ENCODE peak calls at places on chromosomes 6 and 20, in four cellular contexts. M, E, X and I are unnamed samples.

GRCh38 chr6:21278078-21278790 is 315.3 kb upstream of the SOX4 start:
- DNase-seq in M (no peak), E (no peak), X (no peak), I (no peak)

GRCh38 chr6:87393026-87393622 is 14.6 kb upstream of the CFAP206 start:
- DNase-seq in M (peak), E (no peak), X (peak), I (no peak)

GRCh38 chr6:29850011-29850553 is 22.5 kb downstream of the HLA-G start:
- DNase-seq in M (no peak), E (no peak), X (peak), I (no peak)

GRCh38 chr6:36886948-36887347 is 1.2 kb downstream of the C6orf89 start:
- DNase-seq in M (no peak), E (no peak), X (no peak), I (no peak)

GRCh38 chr6:116016846-116017545 is 43.7 kb downstream of the FRK start:
- DNase-seq in M (no peak), E (no peak), X (no peak), I (no peak)

GRCh38 chr20:25013478-25014380 is 21.2 kb upstream of the APMAP start:
- DNase-seq in M (no peak), E (no peak), X (no peak), I (no peak)

GRCh38 chr6:2611092-2611491 is 139.6 kb downstream of the MYLK4 start:
- DNase-seq in M (no peak), E (no peak), X (no peak), I (no peak)

GRCh38 chr6:156058356-156058755 is 602.7 kb upstream of the NOX3 start:
- DNase-seq in M (no peak), E (no peak), X (no peak), I (no peak)

GRCh38 chr6:33677153-33677660 is 34.3 kb downstream of the UQCC2 start:
- DNase-seq in M (no peak), E (no peak), X (no peak), I (no peak)

GRCh38 chr20:49907405-49908257 is 7.7 kb downstream of the SPATA2 start:
- DNase-seq in M (no peak), E (no peak), X (no peak), I (no peak)

GRCh38 chr20:50783390-50783789 is 11.5 kb upstream of the BCAS4 start:
- DNase-seq in M (no peak), E (no peak), X (no peak), I (no peak)

GRCh38 chr20:63096681-63097335 is 90.0 kb upstream of the BHLHE23 start:
- DNase-seq in M (no peak), E (no peak), X (no peak), I (no peak)

GRCh38 chr6:128519931-128520435 is 416 bp downstream of the PTPRK start:
- DNase-seq in M (no peak), E (no peak), X (no peak), I (no peak)

GRCh38 chr20:43542674-43543073 is 16.2 kb upstream of the SGK2 start:
- DNase-seq in M (no peak), E (no peak), X (no peak), I (no peak)

GRCh38 chr20:51481311-51481997 is 61.1 kb downstream of the NFATC2 start:
- DNase-seq in M (no peak), E (no peak), X (no peak), I (no peak)

GRCh38 chr20:12294684-12295083 is 377.0 kb downstream of the BTBD3 start:
- DNase-seq in M (no peak), E (no peak), X (no peak), I (no peak)

GRCh38 chr6:125749864-125750691 is 646 bp downstream of the HEY2 start:
- DNase-seq in M (no peak), E (no peak), X (no peak), I (no peak)

GRCh38 chr6:134079406-134079921 is 27.0 kb upstream of the SLC2A12 start:
- DNase-seq in M (no peak), E (no peak), X (no peak), I (no peak)

GRCh38 chr6:67683960-67684359 is 951.1 kb upstream of the ADGRB3 start:
- DNase-seq in M (peak), E (no peak), X (no peak), I (no peak)

GRCh38 chr6:84926756-84927155 is 162.4 kb upstream of the TBX18 start:
- DNase-seq in M (no peak), E (no peak), X (no peak), I (no peak)

GRCh38 chr6:53827485-53827884 is 32.7 kb downstream of the LRRC1 start:
- DNase-seq in M (no peak), E (no peak), X (no peak), I (no peak)

GRCh38 chr6:112563368-112563767 is 216.2 kb downstream of the RFPL4B start:
- DNase-seq in M (no peak), E (no peak), X (no peak), I (no peak)

GRCh38 chr6:55729665-55730064 is 145.7 kb downstream of the BMP5 start:
- DNase-seq in M (no peak), E (no peak), X (no peak), I (no peak)

GRCh38 chr6:52981215-52981910 is 13.7 kb downstream of the GSTA4 start:
- DNase-seq in M (no peak), E (no peak), X (no peak), I (no peak)

GRCh38 chr20:56809668-56810067 is 180.6 kb downstream of the TFAP2C start:
- DNase-seq in M (no peak), E (no peak), X (no peak), I (no peak)

GRCh38 chr20:50866036-50866685 is 65.1 kb downstream of the ADNP start:
- DNase-seq in M (no peak), E (no peak), X (no peak), I (no peak)

GRCh38 chr6:152573762-152574161 is 63.4 kb downstream of the SYNE1 start:
- DNase-seq in M (no peak), E (no peak), X (no peak), I (no peak)

GRCh38 chr20:64239449-64240242 is 15.9 kb upstream of the PCMTD2 start:
- DNase-seq in M (no peak), E (no peak), X (no peak), I (no peak)

GRCh38 chr6:123926000-123926399 is 122.3 kb downstream of the NKAIN2 start:
- DNase-seq in M (no peak), E (no peak), X (no peak), I (no peak)

GRCh38 chr20:21522479-21523397 is 8.9 kb upstream of the NKX2-2 start:
- DNase-seq in M (no peak), E (no peak), X (no peak), I (no peak)

GRCh38 chr20:8153281-8153908 is 21.3 kb downstream of the PLCB1 start:
- DNase-seq in M (no peak), E (peak), X (no peak), I (no peak)

GRCh38 chr6:83199865-83200230 is 6.7 kb downstream of the RWDD2A start:
- DNase-seq in M (no peak), E (no peak), X (no peak), I (no peak)

GRCh38 chr6:69917834-69918233 is 51.5 kb downstream of the COL19A1 start:
- DNase-seq in M (no peak), E (peak), X (no peak), I (no peak)

GRCh38 chr6:116456927-116457326 is 4.2 kb upstream of the CALHM6 start:
- DNase-seq in M (no peak), E (no peak), X (no peak), I (no peak)

GRCh38 chr20:18058661-18059467 is 1.1 kb upstream of the OVOL2 start:
- DNase-seq in M (no peak), E (no peak), X (no peak), I (no peak)

GRCh38 chr20:26243731-26244130 is 547.1 kb upstream of the ZNF337 start:
- DNase-seq in M (no peak), E (no peak), X (no peak), I (no peak)
- TF ChIP-seq SPI1 in M (no peak), E (no peak), X (no peak), I (no peak)

GRCh38 chr6:158168054-158168303 is at the start of gene SERAC1:
- DNase-seq in M (no peak), E (no peak), X (peak), I (no peak)

GRCh38 chr6:158172001-158172400 is 3.9 kb downstream of the GTF2H5 start:
- DNase-seq in M (no peak), E (no peak), X (no peak), I (no peak)

GRCh38 chr6:158174514-158174913 is 6.4 kb downstream of the GTF2H5 start:
- DNase-seq in M (no peak), E (no peak), X (no peak), I (no peak)

GRCh38 chr6:158174024-158174423 is 5.9 kb downstream of the GTF2H5 start:
- DNase-seq in M (no peak), E (no peak), X (no peak), I (no peak)

DNA sequence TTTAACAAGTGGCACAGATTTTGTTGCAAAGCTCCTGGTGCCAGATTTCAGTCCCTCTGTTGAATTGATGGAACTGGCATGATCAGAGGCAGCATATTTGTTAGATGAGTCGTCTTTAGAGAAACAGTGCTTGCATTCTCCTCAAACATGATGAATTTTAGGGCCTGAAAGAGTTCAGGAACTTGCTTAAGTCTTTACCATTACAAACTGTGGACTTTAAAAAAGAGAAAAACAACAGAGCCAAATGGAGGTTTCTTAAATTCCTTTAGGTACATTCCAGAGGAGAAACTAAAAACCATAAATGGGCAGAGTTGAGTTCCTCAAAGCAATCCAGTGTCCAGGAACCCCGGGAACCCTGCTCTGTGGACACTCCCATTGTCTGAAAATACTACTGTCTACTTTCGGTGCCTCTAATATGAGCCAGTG is 2.5 kb downstream of the GTF2H5 start:
- DNase-seq in M (no peak), E (no peak), X (no peak), I (no peak)
- TF ChIP-seq SPI1 in M (no peak), E (no peak), X (no peak), I (no peak)

DNA sequence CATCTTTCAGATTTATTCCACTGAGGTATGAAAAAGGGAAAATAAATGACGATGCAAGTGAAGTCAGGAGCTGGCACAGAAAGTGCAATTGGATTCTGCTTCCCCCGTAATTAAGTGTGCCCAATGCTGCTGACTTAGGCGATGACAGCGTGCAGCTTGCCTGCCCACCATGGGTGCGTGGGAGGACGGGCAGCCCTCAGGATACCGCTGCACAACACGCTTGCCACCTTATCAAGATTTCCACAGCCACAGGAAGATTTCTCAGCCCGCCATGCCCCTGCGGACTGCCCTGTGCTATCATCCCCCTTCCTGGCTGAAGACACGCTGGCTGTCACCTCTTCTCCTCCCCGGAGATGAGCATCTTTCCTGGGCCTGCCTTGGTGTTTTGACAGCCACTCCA is 103.3 kb upstream of the BACH2 start:
- DNase-seq in M (no peak), E (no peak), X (no peak), I (no peak)
- TF ChIP-seq SPI1 in M (no peak), E (no peak), X (no peak), I (no peak)

DNA sequence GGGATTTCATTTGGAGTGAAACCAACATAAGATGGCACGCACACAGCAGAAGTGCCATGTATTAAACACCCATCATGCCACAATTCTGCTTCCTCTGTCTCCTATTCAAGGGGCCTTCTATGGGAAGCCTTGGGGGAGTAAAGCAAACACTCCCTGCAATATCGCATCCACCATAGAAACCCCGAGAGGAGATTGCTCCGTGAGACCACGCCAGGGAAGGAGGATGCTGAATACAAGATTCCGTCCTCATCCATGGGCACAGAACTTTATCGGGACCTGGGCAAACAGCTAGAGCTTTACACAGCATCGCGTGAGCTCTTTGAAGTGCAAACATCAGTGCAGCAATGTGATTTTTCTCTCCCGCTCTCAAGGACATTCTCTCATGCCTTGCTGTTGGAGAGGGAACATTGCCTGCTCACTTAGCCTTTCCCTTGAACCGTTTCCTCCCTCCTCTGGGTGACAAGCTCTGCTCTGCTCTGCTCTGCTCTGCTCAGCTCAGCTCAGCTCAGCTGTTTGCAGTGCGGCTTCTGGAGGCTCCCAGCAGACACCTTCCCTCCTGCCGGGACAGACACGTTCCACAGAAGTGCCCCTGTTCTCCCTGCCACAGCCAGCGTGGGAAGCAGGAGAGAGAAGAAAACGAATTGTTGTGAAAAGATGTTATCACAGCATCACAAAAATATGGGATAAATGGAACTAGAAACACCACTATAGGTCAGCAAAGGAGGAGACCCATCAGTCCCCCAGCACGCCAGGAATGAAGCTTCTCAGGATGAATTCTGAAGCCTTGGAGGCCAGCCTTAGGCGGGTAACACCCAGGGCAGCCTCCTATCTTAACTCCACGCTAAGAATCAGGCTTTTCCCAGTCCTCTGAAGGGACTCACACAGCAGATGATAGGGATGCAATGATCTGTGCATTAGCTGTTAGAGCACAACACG is 48.2 kb downstream of the RNASET2 start:
- DNase-seq in M (no peak), E (no peak), X (no peak), I (no peak)
- TF ChIP-seq SPI1 in M (no peak), E (no peak), X (no peak), I (no peak)

GRCh38 chr6:104625536-104625935 is 234.2 kb downstream of the HACE1 start:
- DNase-seq in M (no peak), E (no peak), X (no peak), I (no peak)
- TF ChIP-seq SPI1 in M (no peak), E (no peak), X (no peak), I (no peak)

GRCh38 chr20:38962044-38962897 is at the start of gene DHX35:
- DNase-seq in M (peak), E (peak), X (peak), I (peak)

GRCh38 chr20:38963745-38964144 is 1.6 kb downstream of the DHX35 start:
- DNase-seq in M (no peak), E (no peak), X (no peak), I (no peak)

GRCh38 chr20:38957915-38958485 is 4.1 kb upstream of the DHX35 start:
- DNase-seq in M (no peak), E (no peak), X (no peak), I (no peak)

GRCh38 chr20:38962898-38963484 is 847 bp downstream of the DHX35 start:
- DNase-seq in M (no peak), E (no peak), X (no peak), I (no peak)

DNA sequence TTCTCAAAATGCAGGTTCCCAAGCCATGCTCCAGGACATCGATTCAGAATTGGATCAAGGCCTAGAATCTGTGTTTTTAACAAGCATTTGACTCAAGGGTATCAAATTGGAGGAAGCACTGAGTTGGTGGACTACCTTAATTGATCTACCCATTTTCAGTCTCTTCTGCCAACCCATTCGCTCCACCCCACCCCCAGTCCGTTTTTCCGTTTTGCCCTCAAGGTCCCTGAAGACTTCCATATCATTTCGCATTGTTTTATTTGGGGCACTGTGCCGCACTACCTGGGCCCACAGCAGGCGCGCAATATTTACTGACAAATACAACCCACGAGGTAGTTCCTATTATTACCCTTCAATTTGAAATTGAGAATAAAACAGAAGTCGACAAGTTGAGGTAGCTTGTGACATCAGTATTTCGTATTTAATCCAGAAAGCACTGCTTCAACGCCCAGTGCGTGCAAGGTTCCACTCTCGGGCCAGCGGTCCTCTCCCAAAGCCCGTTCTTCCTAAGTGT is 557 bp upstream of the DHX35 start:
- DNase-seq in M (no peak), E (no peak), X (no peak), I (no peak)
- TF ChIP-seq SPI1 in M (no peak), E (no peak), X (no peak), I (no peak)

DNA sequence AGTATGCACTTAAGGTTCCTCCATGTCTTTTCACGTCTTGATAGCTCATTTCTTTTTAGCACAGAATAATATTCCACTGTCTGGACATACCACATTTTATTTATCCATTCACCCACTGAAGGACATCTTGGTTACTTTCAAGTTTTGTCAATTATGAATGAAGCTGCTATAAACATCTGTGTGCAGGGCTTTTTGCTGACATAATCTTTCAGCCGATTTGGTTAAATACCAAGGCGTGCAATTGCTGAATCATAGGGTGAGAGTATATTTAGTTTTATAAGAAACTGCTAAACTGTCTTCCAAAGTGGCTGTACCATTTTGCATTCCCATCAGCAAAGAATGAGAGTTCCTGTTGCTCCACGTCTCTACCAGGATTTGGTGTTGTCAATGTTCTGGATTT is 44.9 kb upstream of the PHACTR2 start:
- DNase-seq in M (no peak), E (no peak), X (no peak), I (no peak)
- TF ChIP-seq SPI1 in M (no peak), E (no peak), X (no peak), I (no peak)

GRCh38 chr20:32321390-32321789 is 36.7 kb upstream of the ASXL1 start:
- DNase-seq in M (no peak), E (no peak), X (no peak), I (no peak)

GRCh38 chr20:32315885-32316284 is 38.4 kb downstream of the KIF3B start:
- DNase-seq in M (no peak), E (no peak), X (no peak), I (no peak)

GRCh38 chr20:32316667-32317066 is 39.2 kb downstream of the KIF3B start:
- DNase-seq in M (no peak), E (no peak), X (no peak), I (no peak)

GRCh38 chr20:32319100-32319499 is 39.0 kb upstream of the ASXL1 start:
- DNase-seq in M (no peak), E (no peak), X (no peak), I (no peak)

DNA sequence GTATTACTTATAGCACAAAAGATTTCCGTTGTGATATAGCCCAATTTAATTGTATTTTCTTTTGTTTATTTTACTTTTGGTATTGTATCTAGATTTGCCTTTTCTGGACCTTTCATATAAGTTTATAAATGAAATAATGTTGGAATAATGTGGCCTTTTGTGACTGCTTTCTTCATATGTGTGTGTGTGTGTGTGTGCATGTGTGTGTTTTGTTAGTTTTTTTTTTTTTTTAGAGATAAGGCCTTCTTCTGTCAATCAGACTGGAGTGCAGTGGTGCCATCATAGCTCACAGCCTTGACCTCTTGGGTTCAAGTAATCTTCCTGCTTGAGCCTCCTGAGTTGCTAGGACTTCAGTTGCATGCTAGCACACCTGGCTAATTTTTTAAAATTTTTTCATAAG is 37.8 kb upstream of the ASXL1 start:
- DNase-seq in M (no peak), E (no peak), X (no peak), I (no peak)
- TF ChIP-seq SPI1 in M (no peak), E (no peak), X (no peak), I (no peak)